ENCODE peak calls at places on chromosomes 12 and 14, in ten cellular contexts. Q is GM12864, I is astrocyte of the cerebellum, G is cardiac fibroblast, R is adrenal gland, X is astrocyte of the spinal cord, U is choroid plexus epithelial cell, Z is fibroblast of villous mesenchyme, E is heart left ventricle, L is kidney epithelial cell. O is an unnamed sample.

GRCh38 chr12:47021298-47021697 is 58.1 kb upstream of the PCED1B start:
- DNase-seq in Q (peak), I (peak), G (peak), R (no peak), X (peak), U (peak), Z (peak), E (no peak), L (no peak), O (peak)

GRCh38 chr12:80941916-80942315 is 4.2 kb upstream of the LIN7A start:
- DNase-seq in Q (no peak), I (no peak), G (no peak), R (no peak), X (no peak), U (no peak), Z (no peak), E (no peak), L (no peak), O (no peak)

GRCh38 chr14:52901357-52901980 is 49.4 kb downstream of the FERMT2 start:
- DNase-seq in Q (no peak), I (no peak), G (no peak), R (no peak), X (no peak), U (no peak), Z (no peak), E (no peak), L (no peak), O (no peak)

GRCh38 chr14:79712302-79712950 is 498.9 kb downstream of the DIO2 start:
- DNase-seq in Q (no peak), I (no peak), G (no peak), R (no peak), X (peak), U (peak), Z (peak), E (no peak), L (no peak), O (peak)

GRCh38 chr12:119044094-119044493 is 62.8 kb downstream of the SRRM4 start:
- DNase-seq in Q (no peak), I (no peak), G (no peak), R (no peak), X (no peak), U (no peak), Z (no peak), E (no peak), L (no peak), O (no peak)

GRCh38 chr12:80704430-80704829 is 3.0 kb upstream of the MYF6 start:
- DNase-seq in Q (no peak), I (no peak), G (no peak), R (no peak), X (no peak), U (no peak), Z (no peak), E (no peak), L (no peak), O (no peak)

GRCh38 chr14:99603965-99604765 is at the start of gene CCDC85C:
- DNase-seq in Q (peak), I (peak), G (peak), R (peak), X (peak), U (peak), Z (peak), E (peak), L (peak), O (peak)

GRCh38 chr12:113262710-113263109 is 41.4 kb downstream of the TPCN1 start:
- DNase-seq in Q (no peak), I (no peak), G (peak), R (no peak), X (no peak), U (peak), Z (peak), E (no peak), L (no peak), O (no peak)

GRCh38 chr14:91252901-91253794 is 8.6 kb upstream of the GPR68 start:
- DNase-seq in Q (no peak), I (no peak), G (no peak), R (peak), X (no peak), U (no peak), Z (no peak), E (peak), L (no peak), O (no peak)

GRCh38 chr12:66879392-66879791 is 200.5 kb upstream of the GRIP1 start:
- DNase-seq in Q (no peak), I (no peak), G (no peak), R (no peak), X (no peak), U (no peak), Z (no peak), E (no peak), L (no peak), O (no peak)

GRCh38 chr12:27711312-27711682 is 665 bp downstream of the MRPS35 start:
- DNase-seq in Q (no peak), I (no peak), G (no peak), R (no peak), X (peak), U (peak), Z (no peak), E (no peak), L (no peak), O (peak)

GRCh38 chr14:99841436-99842071 is 48.3 kb downstream of the EML1 start:
- DNase-seq in Q (no peak), I (no peak), G (no peak), R (no peak), X (no peak), U (no peak), Z (no peak), E (peak), L (no peak), O (no peak)

GRCh38 chr12:27554421-27555186 is 30.6 kb downstream of the PPFIBP1 start:
- DNase-seq in Q (no peak), I (peak), G (peak), R (peak), X (peak), U (peak), Z (peak), E (peak), L (no peak), O (peak)

GRCh38 chr14:76698631-76699030 is 62.6 kb upstream of the VASH1 start:
- DNase-seq in Q (no peak), I (no peak), G (no peak), R (no peak), X (no peak), U (no peak), Z (no peak), E (no peak), L (no peak), O (no peak)

GRCh38 chr12:40253936-40254335 is 29.1 kb downstream of the LRRK2 start:
- DNase-seq in Q (no peak), I (peak), G (peak), R (no peak), X (peak), U (peak), Z (no peak), E (no peak), L (no peak), O (no peak)

GRCh38 chr14:97180304-97181200 is 383.4 kb downstream of the VRK1 start:
- DNase-seq in Q (no peak), I (peak), G (peak), R (peak), X (peak), U (no peak), Z (no peak), E (no peak), L (peak), O (peak)

GRCh38 chr14:89190779-89191513 is 226.1 kb downstream of the FOXN3 start:
- DNase-seq in Q (no peak), I (no peak), G (no peak), R (no peak), X (no peak), U (no peak), Z (no peak), E (no peak), L (no peak), O (no peak)

GRCh38 chr12:31591308-31591901 is 469 bp upstream of the DENND5B start:
- DNase-seq in Q (peak), I (no peak), G (peak), R (peak), X (peak), U (peak), Z (peak), E (peak), L (no peak), O (no peak)

GRCh38 chr14:51419685-51420084 is 179.6 kb downstream of the TMX1 start:
- DNase-seq in Q (no peak), I (no peak), G (no peak), R (no peak), X (no peak), U (no peak), Z (no peak), E (no peak), L (no peak), O (no peak)

GRCh38 chr12:129312048-129312447 is 458.8 kb downstream of the GLT1D1 start:
- DNase-seq in Q (no peak), I (no peak), G (no peak), R (no peak), X (no peak), U (peak), Z (no peak), E (no peak), L (no peak), O (peak)

GRCh38 chr12:1297206-1297605 is 297.2 kb downstream of the FBXL14 start:
- DNase-seq in Q (no peak), I (no peak), G (no peak), R (no peak), X (peak), U (peak), Z (peak), E (no peak), L (no peak), O (no peak)

GRCh38 chr12:78183854-78184253 is 353.2 kb downstream of the NAV3 start:
- DNase-seq in Q (no peak), I (no peak), G (no peak), R (no peak), X (no peak), U (peak), Z (no peak), E (no peak), L (no peak), O (no peak)

GRCh38 chr14:102049258-102050025 is 37.4 kb downstream of the HSP90AA1 start:
- DNase-seq in Q (no peak), I (no peak), G (no peak), R (no peak), X (no peak), U (no peak), Z (no peak), E (no peak), L (no peak), O (no peak)

GRCh38 chr14:64733321-64733720 is 29.1 kb downstream of the PLEKHG3 start:
- DNase-seq in Q (no peak), I (no peak), G (no peak), R (no peak), X (no peak), U (no peak), Z (no peak), E (peak), L (no peak), O (no peak)

GRCh38 chr14:104794099-104794498 is 1.4 kb downstream of the AKT1 start:
- DNase-seq in Q (no peak), I (peak), G (peak), R (peak), X (peak), U (peak), Z (peak), E (peak), L (no peak), O (peak)

GRCh38 chr12:23099604-23100003 is 474.6 kb downstream of the ETNK1 start:
- DNase-seq in Q (no peak), I (no peak), G (no peak), R (no peak), X (peak), U (peak), Z (no peak), E (no peak), L (no peak), O (no peak)

GRCh38 chr14:72608391-72609204 is 285.3 kb downstream of the DPF3 start:
- DNase-seq in Q (no peak), I (peak), G (peak), R (no peak), X (peak), U (peak), Z (peak), E (no peak), L (peak), O (peak)

GRCh38 chr14:49306152-49306751 is 279.9 kb downstream of the RPS29 start:
- DNase-seq in Q (no peak), I (peak), G (peak), R (no peak), X (peak), U (peak), Z (peak), E (no peak), L (no peak), O (no peak)

GRCh38 chr12:991350-992278 is 591 bp downstream of the ERC1 start:
- DNase-seq in Q (no peak), I (no peak), G (no peak), R (no peak), X (peak), U (peak), Z (no peak), E (no peak), L (no peak), O (no peak)

GRCh38 chr14:106790189-106791036 is 1264.0 kb downstream of the TMEM121 start:
- DNase-seq in Q (peak), I (no peak), G (no peak), R (peak), X (no peak), U (peak), Z (no peak), E (peak), L (no peak), O (no peak)

GRCh38 chr14:64501326-64502171 is 2.1 kb downstream of the ZBTB25 start:
- DNase-seq in Q (no peak), I (no peak), G (peak), R (peak), X (peak), U (peak), Z (peak), E (peak), L (no peak), O (peak)

GRCh38 chr14:50798048-50798421 is 32.9 kb downstream of the NIN start:
- DNase-seq in Q (peak), I (no peak), G (no peak), R (no peak), X (no peak), U (no peak), Z (no peak), E (no peak), L (no peak), O (no peak)

GRCh38 chr12:12294215-12295005 is 27.6 kb upstream of the LRP6 start:
- DNase-seq in Q (no peak), I (peak), G (peak), R (no peak), X (peak), U (peak), Z (peak), E (no peak), L (no peak), O (no peak)

GRCh38 chr14:105206873-105207272 is 25.8 kb upstream of the NUDT14 start:
- DNase-seq in Q (no peak), I (no peak), G (no peak), R (no peak), X (no peak), U (no peak), Z (no peak), E (no peak), L (no peak), O (no peak)

GRCh38 chr12:91272456-91273063 is 89.9 kb upstream of the DCN start:
- DNase-seq in Q (no peak), I (no peak), G (peak), R (no peak), X (peak), U (peak), Z (peak), E (peak), L (no peak), O (peak)

GRCh38 chr14:104422301-104423223 is 157.0 kb upstream of the C14orf180 start:
- DNase-seq in Q (no peak), I (no peak), G (no peak), R (no peak), X (no peak), U (no peak), Z (no peak), E (no peak), L (no peak), O (no peak)

GRCh38 chr12:29157486-29157946 is 8.4 kb downstream of the FAR2 start:
- DNase-seq in Q (no peak), I (peak), G (peak), R (no peak), X (peak), U (peak), Z (no peak), E (no peak), L (no peak), O (peak)

DNA sequence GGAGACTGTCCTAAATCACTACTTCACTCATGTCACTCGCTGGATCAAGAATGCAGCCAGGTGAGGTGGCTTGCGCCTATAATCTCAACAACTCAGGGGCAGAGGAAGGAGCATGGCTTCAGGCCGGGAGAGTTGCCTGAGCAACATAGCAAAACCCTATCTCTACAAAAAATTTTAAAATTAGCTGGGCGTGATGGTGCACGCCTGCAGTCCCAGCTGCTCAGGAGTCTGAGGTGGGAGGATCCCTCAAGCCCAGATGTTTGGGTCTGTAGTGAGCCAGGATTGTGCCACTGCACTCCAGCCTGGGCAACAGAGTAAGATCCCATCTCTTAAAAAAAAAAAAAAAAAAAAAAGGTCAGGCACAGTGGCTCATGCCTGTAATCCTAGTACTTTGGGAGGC is 5.9 kb downstream of the SMAGP start:
- DNase-seq in Q (no peak), I (no peak), G (no peak), R (no peak), X (no peak), U (no peak), Z (no peak), E (no peak), L (no peak), O (no peak)
- TF ChIP-seq CTCF in Q (no peak), I (no peak), G (no peak), R (no peak), X (no peak), U (no peak), Z (no peak), E (no peak), L (no peak), O (no peak)

DNA sequence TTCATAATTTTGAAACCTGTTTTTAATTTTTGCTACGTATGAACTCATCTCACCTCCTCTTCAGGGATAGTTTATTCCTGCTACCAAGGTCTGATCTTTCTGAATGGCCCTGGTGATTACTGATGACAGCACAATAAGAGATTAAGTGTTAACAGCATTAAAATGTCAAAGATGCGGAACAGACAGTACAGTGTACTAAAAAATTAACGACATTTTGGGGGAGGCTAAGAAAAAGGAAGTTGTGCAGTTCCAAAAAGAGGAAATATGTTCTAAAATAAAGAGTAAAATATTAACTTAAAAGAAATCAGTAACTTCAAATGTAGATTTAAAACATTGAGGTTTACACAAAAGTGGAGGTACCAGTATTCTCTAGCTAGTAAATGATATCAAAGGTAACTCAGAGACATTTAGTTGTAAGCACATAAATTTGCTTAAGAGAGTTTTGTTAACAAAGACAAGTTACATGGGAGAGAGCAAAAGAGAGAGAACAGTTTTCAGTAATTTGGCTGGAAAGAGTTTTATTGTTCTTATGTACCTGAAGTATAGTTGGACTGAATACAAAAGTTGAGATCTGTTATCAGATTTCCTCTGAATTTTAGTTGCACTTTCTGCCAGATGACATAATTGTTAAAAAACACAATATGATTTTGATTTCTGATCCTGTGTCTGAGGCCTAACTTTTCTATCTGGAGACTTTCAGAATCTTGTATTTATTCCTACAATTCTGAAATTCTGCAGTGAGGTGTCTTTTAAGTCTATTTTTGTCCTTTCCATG is 4.2 kb upstream of the CLECL1 start:
- DNase-seq in Q (no peak), I (no peak), G (no peak), R (no peak), X (no peak), U (no peak), Z (peak), E (no peak), L (no peak), O (no peak)
- H3K4me3 ChIP-seq in Q (no peak), I (no peak), G (no peak), R (no peak), X (no peak), U (no peak), Z (no peak), E (no peak), L (no peak), O (no peak)

DNA sequence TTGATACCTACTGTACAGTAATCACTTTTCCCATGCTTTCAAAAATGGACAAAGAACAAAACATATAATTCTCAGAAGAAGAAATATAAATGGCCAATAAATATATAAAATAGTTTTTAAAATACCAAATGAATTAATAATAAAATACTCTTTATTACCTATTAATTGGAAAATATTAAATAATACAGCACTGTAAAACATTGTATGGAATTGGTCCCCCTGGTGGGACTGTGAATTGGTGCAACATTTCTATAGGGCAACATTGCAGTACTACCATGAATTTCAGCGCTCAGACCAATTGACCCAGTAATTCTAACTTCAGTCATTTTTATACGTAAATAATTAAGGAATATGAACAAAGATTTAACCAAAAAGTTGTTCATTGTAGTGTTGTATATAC is 162.6 kb downstream of the PELI2 start:
- DNase-seq in Q (no peak), I (no peak), G (no peak), R (no peak), X (no peak), U (no peak), Z (no peak), E (no peak), L (no peak), O (no peak)
- TF ChIP-seq CTCF in Q (no peak), I (peak), G (peak), R (no peak), X (peak), U (peak), Z (peak), E (no peak), L (no peak), O (peak)

DNA sequence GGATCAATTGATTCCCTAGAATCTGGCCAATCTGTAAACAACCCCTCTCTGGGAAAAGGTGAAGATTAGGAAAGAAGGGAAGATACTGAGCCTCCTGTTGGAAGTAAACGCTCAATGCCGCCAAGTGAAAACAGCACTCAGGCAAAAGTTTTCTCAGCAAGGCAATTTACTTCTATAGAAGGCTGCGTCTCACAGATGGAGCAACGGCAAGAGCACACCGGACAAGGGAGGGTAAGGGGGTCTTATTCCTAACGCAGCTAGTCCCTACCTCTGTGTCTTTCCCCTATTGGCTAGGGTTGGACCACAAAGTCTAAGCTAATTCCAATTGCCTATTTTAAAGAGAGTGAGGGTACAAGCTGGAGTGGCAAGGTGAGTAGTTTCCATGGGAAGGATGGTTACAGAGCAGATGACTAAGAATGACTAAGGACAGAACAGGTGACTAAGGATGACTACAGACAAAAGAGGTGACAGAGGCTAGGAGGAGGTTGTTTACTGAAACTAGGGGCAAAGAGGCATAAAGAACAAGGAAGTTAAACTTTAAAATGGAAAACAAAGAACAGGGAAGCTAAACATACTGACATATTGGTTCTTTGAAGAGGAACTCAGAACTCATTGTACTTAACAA is 5.6 kb upstream of the TTC9 start:
- DNase-seq in Q (no peak), I (no peak), G (no peak), R (no peak), X (no peak), U (no peak), Z (no peak), E (no peak), L (no peak), O (no peak)
- H3K4me3 ChIP-seq in Q (no peak), I (no peak), G (no peak), R (no peak), X (no peak), U (no peak), Z (no peak), E (no peak), L (no peak), O (no peak)

GRCh38 chr14:78598046-78598652 is 428.0 kb downstream of the NRXN3 start:
- DNase-seq in Q (peak), I (peak), G (peak), R (peak), X (peak), U (peak), Z (peak), E (peak), L (no peak), O (peak)
- TF ChIP-seq CTCF in Q (peak), I (peak), G (peak), R (peak), X (peak), U (peak), Z (peak), E (peak), L (peak), O (peak)

GRCh38 chr12:6461401-6462233 is 8.9 kb downstream of the VAMP1 start:
- DNase-seq in Q (peak), I (no peak), G (peak), R (no peak), X (no peak), U (no peak), Z (no peak), E (peak), L (no peak), O (peak)
- H3K4me3 ChIP-seq in Q (no peak), I (no peak), G (no peak), R (no peak), X (no peak), U (no peak), Z (no peak), E (no peak), L (no peak), O (no peak)

GRCh38 chr12:121773011-121773777 is 20.3 kb downstream of the RHOF start:
- DNase-seq in Q (no peak), I (no peak), G (peak), R (peak), X (peak), U (peak), Z (peak), E (peak), L (no peak), O (no peak)
- TF ChIP-seq CTCF in Q (peak), I (peak), G (peak), R (peak), X (peak), U (peak), Z (peak), E (peak), L (peak), O (peak)